ENCODE peak calls at places on chromosome 17, in ten cellular contexts. I is stimulated activated CD4-positive, alpha-beta T cell treated with anti-CD3 and anti-CD28 coated beads, Interleukin-2, amount 100 ng/mL, for 48 hours; K is Right ventricle myocardium superior; J is Calu3; R is EL; Y is AG09309; A is HTR-8/SVneo; S is erythroblast; Z is KBM-7; W is globus pallidus. F is an unnamed sample.

GRCh38 chr17:27940503-27940902 is 47.3 kb upstream of the LYRM9 start:
- DNase-seq in I (no peak), K (no peak), J (no peak), R (no peak), Y (no peak), A (no peak), S (no peak), Z (no peak), W (no peak), F (no peak)

GRCh38 chr17:57665696-57666095 is 79.4 kb downstream of the CCDC182 start:
- DNase-seq in I (no peak), K (no peak), J (no peak), R (no peak), Y (no peak), A (no peak), S (no peak), Z (no peak), W (no peak), F (no peak)

GRCh38 chr17:82972836-82973372 is 106.5 kb upstream of the METRNL start:
- DNase-seq in I (no peak), K (peak; percentile 26), J (no peak), R (no peak), Y (no peak), A (no peak), S (no peak), Z (no peak), W (no peak), F (no peak)

GRCh38 chr17:281365-281999 is 71.1 kb downstream of the RPH3AL start:
- DNase-seq in I (no peak), K (no peak), J (no peak), R (no peak), Y (no peak), A (no peak), S (no peak), Z (no peak), W (no peak), F (no peak)

GRCh38 chr17:76716834-76717205 is 6.1 kb upstream of the MXRA7 start:
- DNase-seq in I (no peak), K (peak; percentile 34), J (no peak), R (peak; percentile 92), Y (peak; percentile 92), A (no peak), S (no peak), Z (no peak), W (no peak), F (no peak)

GRCh38 chr17:12730931-12731521 is 58.3 kb upstream of the ARHGAP44 start:
- DNase-seq in I (no peak), K (peak; percentile 89), J (peak; percentile 81), R (peak; percentile 70), Y (no peak), A (peak; percentile 6), S (no peak), Z (no peak), W (no peak), F (no peak)

GRCh38 chr17:76261421-76262215 is 3.5 kb upstream of the UBALD2 start:
- DNase-seq in I (no peak), K (peak; percentile 30), J (no peak), R (no peak), Y (no peak), A (no peak), S (no peak), Z (peak; percentile 48), W (no peak), F (peak; percentile 57)

GRCh38 chr17:77719806-77720205 is 238.7 kb upstream of the TNRC6C start:
- DNase-seq in I (no peak), K (no peak), J (no peak), R (no peak), Y (no peak), A (no peak), S (no peak), Z (no peak), W (no peak), F (no peak)

GRCh38 chr17:61307905-61308886 is 91.4 kb upstream of the TBX2 start:
- DNase-seq in I (no peak), K (no peak), J (no peak), R (peak; percentile 98), Y (peak; percentile 99), A (peak; percentile 90), S (no peak), Z (no peak), W (no peak), F (no peak)

GRCh38 chr17:44921122-44921882 is 6.0 kb upstream of the GFAP start:
- DNase-seq in I (no peak), K (peak; percentile 65), J (no peak), R (no peak), Y (no peak), A (no peak), S (no peak), Z (no peak), W (no peak), F (no peak)

GRCh38 chr17:46061435-46061834 is 62.4 kb downstream of the STH start:
- DNase-seq in I (no peak), K (no peak), J (no peak), R (peak; percentile 18), Y (no peak), A (peak; percentile 46), S (peak; percentile 28), Z (peak; percentile 34), W (no peak), F (no peak)

GRCh38 chr17:30780343-30780742 is 44.1 kb downstream of the CRLF3 start:
- DNase-seq in I (no peak), K (no peak), J (no peak), R (no peak), Y (no peak), A (no peak), S (no peak), Z (no peak), W (no peak), F (no peak)

GRCh38 chr17:71511266-71511995 is 609.4 kb upstream of the SOX9 start:
- DNase-seq in I (no peak), K (no peak), J (no peak), R (no peak), Y (peak; percentile 14), A (no peak), S (no peak), Z (no peak), W (no peak), F (no peak)

GRCh38 chr17:27591986-27592385 is 39.0 kb upstream of the LGALS9 start:
- DNase-seq in I (no peak), K (no peak), J (no peak), R (no peak), Y (no peak), A (no peak), S (no peak), Z (no peak), W (no peak), F (peak; percentile 42)

GRCh38 chr17:37493249-37494027 is 3.7 kb downstream of the DUSP14 start:
- DNase-seq in I (no peak), K (no peak), J (no peak), R (peak; percentile 95), Y (peak; percentile 89), A (peak; percentile 31), S (no peak), Z (no peak), W (no peak), F (no peak)

F was measured in Ammon's horn.